ENCODE peak calls at places on chromosomes 1 and 21, in four cellular contexts. B is endothelial cell, L is left ventricle myocardium superior, Y is LoVo. J is an unnamed sample.

GRCh38 chr1:35845766-35846165 is 37.2 kb upstream of the AGO1 start:
- DNase-seq in B (no peak), L (no peak), Y (no peak), J (no peak)

GRCh38 chr21:34835526-34835925 is 166.7 kb downstream of the CLIC6 start:
- DNase-seq in B (no peak), L (no peak), Y (no peak), J (no peak)

GRCh38 chr1:172745014-172745413 is 86.1 kb downstream of the FASLG start:
- DNase-seq in B (peak), L (no peak), Y (peak), J (peak)

GRCh38 chr1:190957565-190957964 is 479.9 kb upstream of the BRINP3 start:
- DNase-seq in B (no peak), L (no peak), Y (no peak), J (no peak)

GRCh38 chr1:107965112-107965991 is at the start of gene VAV3:
- DNase-seq in B (peak), L (peak), Y (no peak), J (peak)

GRCh38 chr1:184326278-184326677 is 60.6 kb upstream of the C1orf21 start:
- DNase-seq in B (no peak), L (no peak), Y (no peak), J (no peak)

GRCh38 chr1:88595355-88595754 is 88.7 kb upstream of the PKN2 start:
- DNase-seq in B (no peak), L (no peak), Y (peak), J (no peak)

GRCh38 chr1:12616709-12617373 is 1.2 kb downstream of the DHRS3 start:
- DNase-seq in B (peak), L (peak), Y (peak), J (no peak)

GRCh38 chr21:35664683-35665082 is 395.6 kb downstream of the SETD4 start:
- DNase-seq in B (no peak), L (no peak), Y (peak), J (peak)

GRCh38 chr1:218585565-218586184 is 240.5 kb downstream of the TGFB2 start:
- DNase-seq in B (peak), L (no peak), Y (peak), J (peak)

GRCh38 chr1:114010433-114011184 is 31.3 kb downstream of the OLFML3 start:
- DNase-seq in B (no peak), L (no peak), Y (no peak), J (no peak)

GRCh38 chr1:14850563-14850962 is 252.1 kb downstream of the KAZN start:
- DNase-seq in B (no peak), L (no peak), Y (no peak), J (peak)

GRCh38 chr21:43684424-43684823 is 25.1 kb downstream of the RRP1B start:
- DNase-seq in B (no peak), L (no peak), Y (no peak), J (no peak)

GRCh38 chr1:110829955-110830553 is 42.9 kb upstream of the CD53 start:
- DNase-seq in B (peak), L (no peak), Y (peak), J (peak)

GRCh38 chr1:26994772-26995625 is 1.5 kb downstream of the TRNP1 start:
- DNase-seq in B (no peak), L (no peak), Y (no peak), J (no peak)

GRCh38 chr1:86069757-86070145 is 86.8 kb downstream of the COL24A1 start:
- DNase-seq in B (no peak), L (no peak), Y (no peak), J (no peak)

GRCh38 chr1:166882893-166883292 is 6.8 kb upstream of the TADA1 start:
- DNase-seq in B (no peak), L (no peak), Y (no peak), J (no peak)

GRCh38 chr1:30191154-30191702 is 532.2 kb downstream of the MATN1 start:
- DNase-seq in B (no peak), L (no peak), Y (peak), J (no peak)

GRCh38 chr1:3327389-3327702 is 127.1 kb upstream of the ARHGEF16 start:
- DNase-seq in B (no peak), L (no peak), Y (no peak), J (no peak)

GRCh38 chr1:226034482-226034881 is 28.0 kb upstream of the H3-3A start:
- DNase-seq in B (no peak), L (peak), Y (peak), J (no peak)

GRCh38 chr1:48082271-48082925 is 85.2 kb upstream of the TRABD2B start:
- DNase-seq in B (no peak), L (no peak), Y (no peak), J (no peak)

GRCh38 chr1:61851849-61852692 is 109.8 kb downstream of the PATJ start:
- DNase-seq in B (peak), L (no peak), Y (peak), J (peak)

GRCh38 chr1:2939041-2939552 is 82.2 kb upstream of the ACTRT2 start:
- DNase-seq in B (no peak), L (peak), Y (no peak), J (no peak)

GRCh38 chr1:234900601-234901000 is 228.0 kb downstream of the TOMM20 start:
- DNase-seq in B (no peak), L (no peak), Y (no peak), J (no peak)

GRCh38 chr1:21278208-21278861 is 11.9 kb downstream of the ECE1 start:
- DNase-seq in B (no peak), L (peak), Y (no peak), J (no peak)

GRCh38 chr1:55823521-55824296 is 608.5 kb upstream of the USP24 start:
- DNase-seq in B (no peak), L (no peak), Y (no peak), J (no peak)

GRCh38 chr21:36854391-36854790 is 112.1 kb downstream of the HLCS start:
- DNase-seq in B (peak), L (no peak), Y (no peak), J (peak)

GRCh38 chr1:46671554-46671953 is at the start of gene TEX38:
- DNase-seq in B (no peak), L (no peak), Y (no peak), J (no peak)